ENCODE peak calls at places on chromosome 2, in nine cellular contexts. H, B, E, W, M, K, G, V and O are unnamed samples.

GRCh38 chr2:239516954-239517305 is 116.1 kb upstream of the HDAC4 start:
- DNase-seq in W (no peak), G (no peak), K (no peak), E (no peak), V (no peak), M (no peak), B (no peak), H (no peak), O (no peak)

GRCh38 chr2:226652388-226652787 is 147.2 kb downstream of the IRS1 start:
- DNase-seq in H (no peak), M (no peak), K (peak; percentile 97), W (no peak), G (peak; percentile 94), E (no peak), V (peak; percentile 96), B (peak; percentile 99), O (peak; percentile 97)

GRCh38 chr2:220466251-220466691 is 838.8 kb downstream of the SLC4A3 start:
- DNase-seq in V (no peak), M (no peak), G (peak; percentile 86), E (no peak), K (no peak), W (no peak), B (peak; percentile 58), H (no peak), O (no peak)

GRCh38 chr2:174925046-174925784 is 80.0 kb downstream of the CHN1 start:
- DNase-seq in E (no peak), G (no peak), B (no peak), H (no peak), W (peak; percentile 86), M (no peak), K (no peak), V (no peak), O (no peak)

GRCh38 chr2:65442420-65443020 is 10.1 kb upstream of the SPRED2 start:
- DNase-seq in W (no peak), V (no peak), G (no peak), K (no peak), M (no peak), H (no peak), B (no peak), E (no peak), O (no peak)

GRCh38 chr2:134706587-134707329 is 12.0 kb downstream of the TMEM163 start:
- DNase-seq in E (no peak), K (no peak), W (peak; percentile 22), B (no peak), H (no peak), V (peak; percentile 57), G (no peak), M (no peak), O (peak; percentile 2)

GRCh38 chr2:105184420-105184819 is 57.1 kb upstream of the GPR45 start:
- DNase-seq in M (no peak), B (no peak), E (no peak), K (no peak), V (no peak), W (no peak), G (no peak), H (no peak), O (no peak)

GRCh38 chr2:74751981-74752808 is 81.7 kb upstream of the HK2 start:
- DNase-seq in B (no peak), E (no peak), G (no peak), M (no peak), W (no peak), V (no peak), H (no peak), K (no peak), O (no peak)

GRCh38 chr2:239376351-239376750 is 24.5 kb downstream of the HDAC4 start:
- DNase-seq in M (no peak), H (no peak), E (peak; percentile 56), G (no peak), K (no peak), V (no peak), W (no peak), B (no peak), O (no peak)

GRCh38 chr2:206558492-206558891 is 83.8 kb upstream of the FAM237A start:
- DNase-seq in K (peak; percentile 36), V (no peak), W (no peak), B (no peak), H (no peak), E (no peak), M (no peak), G (peak; percentile 12), O (peak; percentile 5)

GRCh38 chr2:147989809-147990403 is 30.6 kb downstream of the ORC4 start:
- DNase-seq in V (peak; percentile 10), E (no peak), B (peak; percentile 72), K (peak; percentile 70), G (peak; percentile 81), M (peak; percentile 16), H (no peak), W (peak; percentile 78), O (peak; percentile 82)

GRCh38 chr2:120576509-120577474 is 158.9 kb upstream of the GLI2 start:
- DNase-seq in W (peak; percentile 49), H (peak; percentile 40), B (no peak), G (peak; percentile 38), K (peak; percentile 24), V (no peak), E (peak; percentile 75), M (no peak), O (peak; percentile 29)

GRCh38 chr2:9982248-9982647 is 30.8 kb downstream of the GRHL1 start:
- DNase-seq in V (no peak), G (peak; percentile 97), B (peak; percentile 74), W (no peak), M (no peak), K (peak; percentile 98), E (no peak), H (peak; percentile 72), O (peak; percentile 62)

GRCh38 chr2:226657340-226658053 is 142.1 kb downstream of the IRS1 start:
- DNase-seq in W (no peak), B (no peak), G (no peak), V (no peak), K (no peak), E (no peak), H (no peak), M (no peak), O (no peak)

GRCh38 chr2:67824196-67824595 is 238.6 kb downstream of the C1D start:
- DNase-seq in K (peak; percentile 55), V (no peak), W (no peak), G (no peak), B (peak; percentile 71), M (no peak), H (no peak), E (no peak), O (peak; percentile 42)

GRCh38 chr2:70608373-70608772 is 54.7 kb upstream of the TGFA start:
- DNase-seq in E (no peak), B (peak; percentile 17), W (no peak), G (no peak), H (no peak), V (no peak), M (no peak), K (no peak), O (no peak)

DNA sequence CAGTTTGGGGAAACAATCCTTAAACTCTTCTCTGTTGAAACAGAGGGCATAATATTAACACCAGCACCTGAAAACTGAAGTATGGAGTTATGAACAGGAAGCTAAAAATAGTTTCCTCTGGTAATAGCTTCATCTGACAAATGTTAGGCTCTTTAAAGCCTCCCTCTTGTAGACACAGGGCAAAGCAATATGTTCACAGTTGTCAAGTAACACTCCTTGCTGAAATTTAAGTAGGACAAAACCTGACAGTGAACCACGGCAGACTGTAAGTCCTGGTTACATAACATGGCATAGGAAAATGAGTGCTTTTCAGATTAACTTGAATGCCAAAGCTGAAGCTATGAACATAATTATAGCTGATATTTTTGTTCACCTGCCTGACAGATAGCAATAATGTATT is 172.9 kb downstream of the CMPK2 start:
- DNase-seq in H (no peak), K (no peak), B (no peak), G (no peak), V (no peak), M (no peak), W (no peak), E (no peak), O (no peak)
- TF ChIP-seq CTCF in H (no peak), K (no peak), B (no peak), G (no peak), V (no peak), M (no peak), W (no peak), E (no peak), O (no peak)

GRCh38 chr2:63494100-63494499 is 94.2 kb downstream of the WDPCP start:
- DNase-seq in W (no peak), E (no peak), V (no peak), G (no peak), M (no peak), K (no peak), B (no peak), H (no peak), O (no peak)
- H3K4me3 ChIP-seq in W (no peak overlapping the region), E (no peak overlapping the region), V (no peak overlapping the region), G (no peak overlapping the region), M (no peak overlapping the region), K (no peak overlapping the region), B (no peak overlapping the region), H (no peak overlapping the region), O (no peak overlapping the region)

GRCh38 chr2:11683966-11684365 is 14.0 kb upstream of the NTSR2 start:
- DNase-seq in V (no peak), E (no peak), B (no peak), K (no peak), W (no peak), G (no peak), M (no peak), H (no peak), O (no peak)

GRCh38 chr2:11682590-11682915 is 12.6 kb upstream of the NTSR2 start:
- DNase-seq in H (no peak), B (no peak), G (no peak), E (peak; percentile 16), V (no peak), M (no peak), K (no peak), W (no peak), O (no peak)

GRCh38 chr2:11684894-11685460 is 15.0 kb upstream of the NTSR2 start:
- DNase-seq in K (no peak), E (no peak), B (no peak), G (no peak), V (no peak), M (no peak), W (no peak), H (no peak), O (no peak)

GRCh38 chr2:11681722-11682589 is 12.0 kb upstream of the NTSR2 start:
- DNase-seq in K (no peak), G (no peak), W (peak; percentile 72), H (no peak), M (peak; percentile 63), E (peak; percentile 44), B (no peak), V (no peak), O (peak; percentile 18)

DNA sequence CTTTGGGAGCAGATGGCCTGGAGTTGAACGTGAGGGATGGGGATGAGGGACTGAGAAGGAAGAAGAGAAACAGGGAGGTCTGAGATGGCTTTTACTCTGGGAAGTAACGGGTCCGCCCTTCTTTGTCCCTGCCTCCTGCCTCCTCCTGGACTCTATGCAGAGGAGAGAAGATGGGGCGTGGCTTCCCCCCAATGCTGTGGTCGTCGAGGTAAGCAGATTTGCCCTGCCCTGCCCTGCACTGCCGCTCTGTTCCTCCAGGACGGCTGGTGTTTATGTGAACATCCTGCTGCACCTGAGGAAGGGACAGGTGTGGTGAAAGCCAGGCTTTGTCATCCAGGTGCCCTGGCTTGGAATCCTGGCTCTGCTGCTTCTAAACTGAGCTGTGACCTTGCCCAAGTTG is 13.5 kb upstream of the NTSR2 start:
- DNase-seq in K (peak; percentile 6), H (no peak), V (no peak), W (peak; percentile 82), B (no peak), E (peak; percentile 26), G (no peak), M (peak; percentile 23), O (no peak)
- TF ChIP-seq CTCF in K (no peak), H (no peak), V (no peak), W (no peak), B (no peak), E (no peak), G (no peak), M (no peak), O (no peak)

GRCh38 chr2:112601754-112602153 is 17.3 kb downstream of the CHCHD5 start:
- DNase-seq in K (no peak), M (no peak), V (peak; percentile 35), W (no peak), H (no peak), E (no peak), B (no peak), G (no peak), O (no peak)
- H3K4me3 ChIP-seq in K (no peak overlapping the region), M (no peak overlapping the region), V (no peak overlapping the region), W (no peak overlapping the region), H (no peak overlapping the region), E (no peak overlapping the region), B (no peak overlapping the region), G (no peak overlapping the region), O (no peak overlapping the region)